ENCODE peak calls at places on chromosomes 3 and 15, in eight cellular contexts. L is BJ, J is A172, V is NCI-H1105, H is iPS-NIHi11, X is GOT3, D is islet precursor cell, S is Panc1. K is an unnamed sample.

GRCh38 chr3:10467904-10468610 is 37.3 kb downstream of the ATP2B2 start:
- DNase-seq in L (no peak), J (no peak), V (peak), H (no peak), X (no peak), D (no peak), S (no peak), K (no peak)

GRCh38 chr3:49020335-49021212 is 1.3 kb upstream of the NDUFAF3 start:
- DNase-seq in L (no peak), J (no peak), V (no peak), H (peak), X (no peak), D (peak), S (no peak), K (no peak)

GRCh38 chr15:100759116-100759515 is 120.5 kb upstream of the ALDH1A3 start:
- DNase-seq in L (peak), J (peak), V (no peak), H (no peak), X (no peak), D (no peak), S (no peak), K (peak)

GRCh38 chr3:129415830-129416229 is 12.6 kb downstream of the EFCAB12 start:
- DNase-seq in L (no peak), J (no peak), V (no peak), H (no peak), X (no peak), D (peak), S (no peak), K (no peak)

GRCh38 chr15:41262571-41262970 is 31.5 kb downstream of the CHP1 start:
- DNase-seq in L (no peak), J (no peak), V (no peak), H (no peak), X (no peak), D (no peak), S (no peak), K (no peak)

GRCh38 chr3:25557641-25558040 is 107.1 kb downstream of the TOP2B start:
- DNase-seq in L (no peak), J (no peak), V (no peak), H (no peak), X (no peak), D (no peak), S (no peak), K (no peak)

GRCh38 chr3:39149059-39149455 is 4.3 kb downstream of the CSRNP1 start:
- DNase-seq in L (no peak), J (no peak), V (no peak), H (no peak), X (no peak), D (no peak), S (no peak), K (no peak)

GRCh38 chr3:152636651-152637050 is 198.3 kb upstream of the P2RY1 start:
- DNase-seq in L (no peak), J (no peak), V (no peak), H (no peak), X (no peak), D (no peak), S (no peak), K (no peak)

GRCh38 chr3:34106879-34107278 is 308.4 kb downstream of the PDCD6IP start:
- DNase-seq in L (no peak), J (peak), V (no peak), H (peak), X (no peak), D (peak), S (peak), K (no peak)

GRCh38 chr15:27458370-27459084 is 487.5 kb downstream of the GABRG3 start:
- DNase-seq in L (no peak), J (no peak), V (no peak), H (no peak), X (no peak), D (no peak), S (no peak), K (no peak)

GRCh38 chr3:175207361-175207760 is 348.2 kb downstream of the NAALADL2 start:
- DNase-seq in L (no peak), J (peak), V (no peak), H (no peak), X (no peak), D (no peak), S (no peak), K (no peak)

GRCh38 chr15:58043192-58043903 is 22.2 kb downstream of the ALDH1A2 start:
- DNase-seq in L (no peak), J (peak), V (peak), H (no peak), X (no peak), D (peak), S (peak), K (peak)

GRCh38 chr3:196569003-196569516 is 600 bp downstream of the FBXO45 start:
- DNase-seq in L (no peak), J (peak), V (peak), H (peak), X (no peak), D (peak), S (no peak), K (no peak)

GRCh38 chr15:69548771-69549170 is 96.2 kb downstream of the RPLP1 start:
- DNase-seq in L (no peak), J (no peak), V (no peak), H (no peak), X (no peak), D (no peak), S (no peak), K (no peak)

GRCh38 chr15:84079885-84080777 is 155.4 kb upstream of the GOLGA6L4 start:
- DNase-seq in L (no peak), J (no peak), V (peak), H (peak), X (no peak), D (peak), S (no peak), K (no peak)

GRCh38 chr15:64163662-64164362 is 990 bp upstream of the PPIB start:
- DNase-seq in L (no peak), J (no peak), V (no peak), H (no peak), X (no peak), D (no peak), S (no peak), K (no peak)

GRCh38 chr15:69068157-69068556 is 53.7 kb downstream of the NOX5 start:
- DNase-seq in L (no peak), J (no peak), V (no peak), H (no peak), X (no peak), D (peak), S (no peak), K (no peak)

GRCh38 chr3:71517206-71517855 is 66.2 kb downstream of the FOXP1 start:
- DNase-seq in L (no peak), J (no peak), V (no peak), H (no peak), X (no peak), D (no peak), S (no peak), K (no peak)

GRCh38 chr15:85532689-85533088 is 152.3 kb downstream of the AKAP13 start:
- DNase-seq in L (no peak), J (no peak), V (peak), H (no peak), X (no peak), D (no peak), S (no peak), K (no peak)

GRCh38 chr3:126880898-126881297 is 102.0 kb upstream of the PLXNA1 start:
- DNase-seq in L (no peak), J (no peak), V (no peak), H (no peak), X (no peak), D (no peak), S (no peak), K (no peak)

GRCh38 chr15:28915041-28915810 is 29.5 kb downstream of the APBA2 start:
- DNase-seq in L (no peak), J (no peak), V (no peak), H (no peak), X (no peak), D (no peak), S (no peak), K (no peak)

GRCh38 chr15:58876306-58876705 is 57.2 kb downstream of the SLTM start:
- DNase-seq in L (no peak), J (no peak), V (no peak), H (no peak), X (no peak), D (no peak), S (no peak), K (no peak)

GRCh38 chr15:31263751-31264533 is 62.7 kb upstream of the KLF13 start:
- DNase-seq in L (no peak), J (no peak), V (peak), H (no peak), X (no peak), D (peak), S (no peak), K (no peak)

GRCh38 chr3:186024210-186024609 is 84.7 kb downstream of the ETV5 start:
- DNase-seq in L (no peak), J (no peak), V (no peak), H (no peak), X (no peak), D (no peak), S (no peak), K (no peak)

GRCh38 chr3:126124148-126124868 is 40.4 kb upstream of the SLC41A3 start:
- DNase-seq in L (no peak), J (no peak), V (no peak), H (peak), X (no peak), D (peak), S (no peak), K (no peak)

GRCh38 chr3:23159929-23160328 is 43.2 kb upstream of the UBE2E2 start:
- DNase-seq in L (peak), J (peak), V (no peak), H (no peak), X (no peak), D (no peak), S (peak), K (peak)